ENCODE peak calls at places on chromosome 22, in nine cellular contexts. N is IMR-90; X is GM12878; E is bronchial epithelial cell; H is CD8-positive, alpha-beta T cell; B is A549; A is fibroblast of pulmonary artery; S is uterus; U is AG04450. G is an unnamed sample.

GRCh38 chr22:44998296-44998695 is 11.5 kb downstream of the PHF21B start:
- DNase-seq in N (no peak), X (no peak), E (no peak), H (no peak), B (no peak), A (no peak), S (no peak), U (no peak), G (no peak)

GRCh38 chr22:48894804-48895250 is 932.8 kb downstream of the BRD1 start:
- DNase-seq in N (no peak), X (no peak), E (no peak), H (no peak), B (no peak), A (no peak), S (no peak), U (no peak), G (no peak)

GRCh38 chr22:48574776-48575566 is 1252.7 kb downstream of the BRD1 start:
- DNase-seq in N (no peak), X (no peak), E (no peak), H (no peak), B (peak), A (peak), S (peak), U (no peak), G (no peak)

GRCh38 chr22:48760481-48761238 is 1067.0 kb downstream of the BRD1 start:
- DNase-seq in N (no peak), X (no peak), E (no peak), H (no peak), B (no peak), A (no peak), S (peak), U (no peak), G (no peak)

GRCh38 chr22:44211946-44212930 is 31.5 kb downstream of the PARVG start:
- DNase-seq in N (peak), X (no peak), E (no peak), H (no peak), B (no peak), A (no peak), S (no peak), U (no peak), G (no peak)

GRCh38 chr22:28268845-28269244 is 349.8 kb upstream of the PITPNB start:
- DNase-seq in N (no peak), X (no peak), E (no peak), H (no peak), B (no peak), A (no peak), S (no peak), U (no peak), G (no peak)

GRCh38 chr22:38109391-38110000 is 988 bp downstream of the BAIAP2L2 start:
- DNase-seq in N (no peak), X (no peak), E (no peak), H (no peak), B (peak), A (no peak), S (no peak), U (no peak), G (no peak)

GRCh38 chr22:36773935-36774334 is 2.0 kb downstream of the IFT27 start:
- DNase-seq in N (peak), X (no peak), E (peak), H (no peak), B (peak), A (peak), S (no peak), U (no peak), G (no peak)

GRCh38 chr22:44436656-44437492 is 61.2 kb downstream of the RTL6 start:
- DNase-seq in N (no peak), X (no peak), E (no peak), H (no peak), B (no peak), A (no peak), S (no peak), U (no peak), G (no peak)

GRCh38 chr22:27800250-27801131 is 1.1 kb downstream of the MN1 start:
- DNase-seq in N (no peak), X (no peak), E (no peak), H (no peak), B (no peak), A (peak), S (no peak), U (no peak), G (no peak)

GRCh38 chr22:17786435-17787158 is 12.3 kb upstream of the BID start:
- DNase-seq in N (no peak), X (no peak), E (no peak), H (no peak), B (no peak), A (peak), S (peak), U (no peak), G (no peak)

GRCh38 chr22:47287516-47287915 is 525.1 kb downstream of the TBC1D22A start:
- DNase-seq in N (no peak), X (no peak), E (no peak), H (no peak), B (no peak), A (no peak), S (no peak), U (no peak), G (no peak)

GRCh38 chr22:43999378-43999777 is 24.7 kb upstream of the PARVB start:
- DNase-seq in N (no peak), X (no peak), E (no peak), H (no peak), B (no peak), A (no peak), S (no peak), U (no peak), G (no peak)

GRCh38 chr22:40450651-40451050 is 80.3 kb downstream of the SGSM3 start:
- DNase-seq in N (no peak), X (no peak), E (no peak), H (no peak), B (no peak), A (no peak), S (no peak), U (no peak), G (no peak)

GRCh38 chr22:25644122-25644521 is 79.6 kb downstream of the GRK3 start:
- DNase-seq in N (peak), X (no peak), E (no peak), H (no peak), B (no peak), A (no peak), S (no peak), U (no peak), G (no peak)

GRCh38 chr22:26883393-26883792 is 226.0 kb downstream of the MIAT start:
- DNase-seq in N (no peak), X (no peak), E (no peak), H (no peak), B (no peak), A (no peak), S (no peak), U (no peak), G (no peak)

GRCh38 chr22:36369004-36369921 is 18.5 kb downstream of the MYH9 start:
- DNase-seq in N (peak), X (no peak), E (peak), H (peak), B (no peak), A (no peak), S (no peak), U (no peak), G (no peak)

GRCh38 chr22:44461614-44462013 is 36.4 kb downstream of the RTL6 start:
- DNase-seq in N (no peak), X (no peak), E (no peak), H (no peak), B (no peak), A (no peak), S (no peak), U (no peak), G (no peak)

GRCh38 chr22:20510811-20511577 is 3.6 kb downstream of the MED15 start:
- DNase-seq in N (no peak), X (no peak), E (no peak), H (no peak), B (no peak), A (no peak), S (no peak), U (no peak), G (no peak)

GRCh38 chr22:50542416-50542927 is 3.2 kb upstream of the KLHDC7B start:
- DNase-seq in N (no peak), X (peak), E (peak), H (peak), B (no peak), A (no peak), S (no peak), U (no peak), G (peak)

GRCh38 chr22:24595863-24596262 is 3.0 kb upstream of the LRRC75B start:
- DNase-seq in N (no peak), X (no peak), E (no peak), H (no peak), B (no peak), A (no peak), S (no peak), U (no peak), G (no peak)

GRCh38 chr22:35178446-35178845 is 78.8 kb upstream of the HMGXB4 start:
- DNase-seq in N (no peak), X (no peak), E (no peak), H (no peak), B (no peak), A (no peak), S (no peak), U (no peak), G (no peak)

GRCh38 chr22:50576070-50576469 is 2.2 kb downstream of the CPT1B start:
- DNase-seq in N (peak), X (no peak), E (peak), H (no peak), B (peak), A (peak), S (no peak), U (no peak), G (no peak)

GRCh38 chr22:44758354-44758969 is 6.1 kb downstream of the ARHGAP8 start:
- DNase-seq in N (peak), X (no peak), E (peak), H (no peak), B (no peak), A (peak), S (no peak), U (no peak), G (no peak)

GRCh38 chr22:43643362-43643761 is 168.7 kb downstream of the EFCAB6 start:
- DNase-seq in N (no peak), X (no peak), E (no peak), H (no peak), B (no peak), A (no peak), S (no peak), U (no peak), G (no peak)

GRCh38 chr22:39003165-39003638 is 10.9 kb upstream of the APOBEC3C start:
- DNase-seq in N (peak), X (peak), E (peak), H (peak), B (peak), A (peak), S (peak), U (peak), G (peak)

GRCh38 chr22:48705159-48705916 is 1122.3 kb downstream of the BRD1 start:
- DNase-seq in N (no peak), X (no peak), E (no peak), H (no peak), B (no peak), A (no peak), S (no peak), U (no peak), G (no peak)

GRCh38 chr22:48088926-48089536 is 1326.6 kb downstream of the TBC1D22A start:
- DNase-seq in N (no peak), X (no peak), E (no peak), H (no peak), B (no peak), A (no peak), S (peak), U (no peak), G (no peak)

GRCh38 chr22:39530692-39531331 is 1.7 kb downstream of the RPS19BP1 start:
- DNase-seq in N (peak), X (no peak), E (peak), H (peak), B (no peak), A (peak), S (no peak), U (no peak), G (peak)

GRCh38 chr22:28031383-28031922 is 112.4 kb upstream of the PITPNB start:
- DNase-seq in N (no peak), X (no peak), E (no peak), H (no peak), B (no peak), A (no peak), S (no peak), U (no peak), G (no peak)

GRCh38 chr22:47663615-47664605 is 901.5 kb downstream of the TBC1D22A start:
- DNase-seq in N (no peak), X (no peak), E (no peak), H (no peak), B (no peak), A (no peak), S (no peak), U (no peak), G (no peak)

GRCh38 chr22:47126344-47126811 is 363.9 kb downstream of the TBC1D22A start:
- DNase-seq in N (no peak), X (no peak), E (no peak), H (no peak), B (no peak), A (no peak), S (no peak), U (no peak), G (no peak)

GRCh38 chr22:38176170-38176741 is 5.4 kb downstream of the PLA2G6 start:
- DNase-seq in N (peak), X (peak), E (peak), H (peak), B (no peak), A (peak), S (peak), U (peak), G (peak)

GRCh38 chr22:35413624-35414023 is 13.7 kb downstream of the MCM5 start:
- DNase-seq in N (no peak), X (no peak), E (no peak), H (no peak), B (no peak), A (no peak), S (no peak), U (no peak), G (no peak)

GRCh38 chr22:35124674-35125219 is 58.8 kb downstream of the ISX start:
- DNase-seq in N (no peak), X (no peak), E (no peak), H (no peak), B (no peak), A (no peak), S (no peak), U (no peak), G (peak)

GRCh38 chr22:50498322-50498861 is 9.1 kb downstream of the LMF2 start:
- DNase-seq in N (peak), X (no peak), E (peak), H (peak), B (peak), A (peak), S (no peak), U (peak), G (peak)

GRCh38 chr22:26033586-26033985 is 135.7 kb upstream of the SEZ6L start:
- DNase-seq in N (no peak), X (no peak), E (no peak), H (no peak), B (no peak), A (no peak), S (no peak), U (no peak), G (no peak)

DNA sequence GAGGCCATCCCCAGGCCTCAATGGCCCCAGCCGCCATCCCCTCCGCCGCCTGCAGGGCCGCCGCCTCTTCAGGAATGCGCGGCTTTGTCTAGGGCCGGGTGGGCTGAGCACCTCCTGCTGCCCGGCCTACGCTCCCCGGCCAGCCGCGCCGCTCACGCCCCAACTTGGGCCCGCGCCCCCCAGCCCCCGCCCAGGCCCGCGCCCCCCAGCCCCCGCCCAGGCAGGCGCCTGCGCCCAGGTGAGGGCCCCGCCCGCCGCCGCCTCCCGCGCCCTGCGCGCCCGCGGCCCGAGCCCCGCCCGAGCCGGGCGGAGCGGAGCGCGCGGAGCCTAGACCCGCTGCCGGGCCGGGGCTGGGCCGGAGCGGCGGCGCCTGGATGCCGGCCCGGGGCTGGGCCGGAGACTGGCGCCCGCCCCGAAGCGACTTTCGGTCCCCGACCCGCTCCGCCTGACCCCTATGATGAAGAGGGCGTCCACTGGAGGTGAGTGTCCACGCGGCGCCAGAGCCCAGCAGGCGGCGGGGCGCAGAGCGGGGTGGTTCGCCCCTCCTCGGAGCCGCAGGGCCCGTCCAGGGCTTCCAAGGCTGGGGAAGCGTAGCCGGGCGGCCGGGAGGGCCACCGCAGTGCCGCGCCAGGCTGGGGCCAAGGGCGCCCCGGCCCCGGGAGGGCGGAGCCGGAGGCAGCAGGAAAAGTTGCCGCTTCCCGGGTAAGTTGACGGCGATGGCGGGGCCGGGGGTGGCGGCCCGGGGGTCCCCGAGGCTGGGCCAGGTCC is 34.3 kb upstream of the PRODH start:
- DNase-seq in N (no peak), X (no peak), E (no peak), H (no peak), B (peak), A (no peak), S (no peak), U (no peak), G (no peak)
- TF ChIP-seq CTCF in N (no peak), X (no peak), E (peak), H (no peak), B (no peak), A (no peak), S (no peak), U (no peak), G (no peak)

GRCh38 chr22:23070418-23071162 is at the start of gene GNAZ:
- DNase-seq in N (no peak), X (no peak), E (no peak), H (peak), B (peak), A (no peak), S (peak), U (no peak), G (no peak)

GRCh38 chr22:23072911-23073491 is 2.7 kb downstream of the GNAZ start:
- DNase-seq in N (no peak), X (no peak), E (no peak), H (no peak), B (no peak), A (no peak), S (no peak), U (no peak), G (no peak)

GRCh38 chr22:23073506-23074229 is 3.3 kb downstream of the GNAZ start:
- DNase-seq in N (no peak), X (no peak), E (no peak), H (no peak), B (no peak), A (no peak), S (no peak), U (no peak), G (no peak)

GRCh38 chr22:23071163-23072034 is 1.1 kb downstream of the GNAZ start:
- DNase-seq in N (no peak), X (no peak), E (no peak), H (no peak), B (no peak), A (no peak), S (no peak), U (no peak), G (no peak)

GRCh38 chr22:23072035-23072910 is 2.0 kb downstream of the GNAZ start:
- DNase-seq in N (peak), X (no peak), E (no peak), H (no peak), B (no peak), A (no peak), S (no peak), U (no peak), G (no peak)
- H3K4me3 ChIP-seq in N (no peak), X (no peak), E (no peak), H (no peak), B (no peak), A (no peak), S (no peak), U (no peak), G (no peak)

GRCh38 chr22:29813563-29813962 is 24.5 kb downstream of the ASCC2 start:
- DNase-seq in N (no peak), X (no peak), E (peak), H (no peak), B (peak), A (no peak), S (no peak), U (no peak), G (no peak)
- TF ChIP-seq CTCF in N (peak), X (no peak), E (peak), H (no peak), B (no peak), A (peak), S (no peak), U (no peak), G (no peak)

GRCh38 chr22:29892315-29892714 is 9.3 kb downstream of the MTMR3 start:
- DNase-seq in N (no peak), X (no peak), E (no peak), H (no peak), B (no peak), A (no peak), S (no peak), U (no peak), G (no peak)

GRCh38 chr22:29890760-29891159 is 7.8 kb downstream of the MTMR3 start:
- DNase-seq in N (no peak), X (no peak), E (no peak), H (no peak), B (no peak), A (no peak), S (no peak), U (no peak), G (no peak)

GRCh38 chr22:29887358-29887757 is 4.4 kb downstream of the MTMR3 start:
- DNase-seq in N (no peak), X (no peak), E (no peak), H (no peak), B (no peak), A (no peak), S (no peak), U (no peak), G (no peak)

DNA sequence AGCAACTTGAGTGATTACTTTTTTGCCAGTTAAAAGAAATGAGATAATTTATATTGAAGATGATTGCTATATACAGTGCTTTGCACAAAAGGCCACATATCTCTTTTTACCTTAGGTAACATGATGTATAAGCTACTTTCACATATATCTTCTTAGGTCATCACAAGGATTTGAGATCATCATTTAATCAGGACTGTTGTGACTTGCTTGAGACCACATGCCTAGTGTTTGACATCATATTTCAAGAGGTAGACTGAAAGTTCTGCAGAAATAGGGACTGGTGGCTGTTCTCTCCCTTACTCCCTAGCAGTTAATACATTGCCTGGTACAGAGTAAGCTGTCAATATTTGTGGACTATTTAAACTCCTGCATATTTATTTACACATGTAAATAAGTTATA is 9.8 kb downstream of the MTMR3 start:
- DNase-seq in N (no peak), X (no peak), E (no peak), H (no peak), B (no peak), A (no peak), S (no peak), U (no peak), G (no peak)
- H3K4me3 ChIP-seq in N (no peak), X (no peak), E (no peak), H (no peak), B (no peak), A (no peak), S (no peak), U (no peak), G (no peak)

GRCh38 chr22:46027219-46028068 is 50.5 kb upstream of the WNT7B start:
- DNase-seq in N (no peak), X (no peak), E (no peak), H (no peak), B (no peak), A (no peak), S (peak), U (no peak), G (no peak)
- TF ChIP-seq CTCF in N (no peak), X (no peak), E (no peak), H (no peak), B (no peak), A (no peak), S (peak), U (no peak), G (no peak)

GRCh38 chr22:42090596-42091445 is at the start of gene NDUFA6:
- DNase-seq in N (peak), X (peak), E (peak), H (peak), B (peak), A (peak), S (peak), U (peak), G (peak)

GRCh38 chr22:42086051-42086450 is 4.5 kb downstream of the NDUFA6 start:
- DNase-seq in N (no peak), X (no peak), E (no peak), H (no peak), B (no peak), A (no peak), S (no peak), U (no peak), G (no peak)

GRCh38 chr22:42091446-42091764 is 833 bp upstream of the NDUFA6 start:
- DNase-seq in N (no peak), X (no peak), E (no peak), H (no peak), B (no peak), A (no peak), S (no peak), U (no peak), G (peak)
- H3K4me3 ChIP-seq in N (peak), X (peak), E (peak), H (peak), B (peak), A (peak), S (peak), U (peak), G (peak)

G was measured in GM12865.